ENCODE peak calls at places on chromosome 2, in ten cellular contexts. W is brain microvascular endothelial cell; A is neuronal stem cell; V is fibroblast of lung; G is breast epithelium; Z is psoas muscle; P is cardiac fibroblast; U is IMR-90; C is CD8-positive, alpha-beta memory T cell; S is uterus. Y is an unnamed sample.

GRCh38 chr2:203534486-203535077 is 519 bp downstream of the RAPH1 start:
- DNase-seq in W (peak), A (no peak), V (peak), G (peak), Z (no peak), P (peak), U (no peak), C (peak), S (no peak), Y (peak)

GRCh38 chr2:132651115-132652099 is 18.6 kb downstream of the LYPD1 start:
- DNase-seq in W (peak), A (no peak), V (peak), G (no peak), Z (no peak), P (peak), U (peak), C (no peak), S (no peak), Y (no peak)

GRCh38 chr2:71901466-71901865 is 246.2 kb downstream of the CYP26B1 start:
- DNase-seq in W (no peak), A (no peak), V (no peak), G (no peak), Z (no peak), P (no peak), U (no peak), C (no peak), S (no peak), Y (no peak)

GRCh38 chr2:42141687-42142475 is 27.3 kb upstream of the EML4 start:
- DNase-seq in W (peak), A (no peak), V (peak), G (no peak), Z (no peak), P (peak), U (peak), C (no peak), S (peak), Y (no peak)

GRCh38 chr2:26292646-26293045 is 47.9 kb downstream of the HADHB start:
- DNase-seq in W (peak), A (no peak), V (peak), G (no peak), Z (no peak), P (peak), U (peak), C (no peak), S (peak), Y (no peak)

GRCh38 chr2:15786003-15786654 is 154.2 kb upstream of the MYCN start:
- DNase-seq in W (no peak), A (no peak), V (no peak), G (no peak), Z (no peak), P (no peak), U (no peak), C (no peak), S (no peak), Y (no peak)

GRCh38 chr2:14941151-14941631 is 308.7 kb downstream of the LRATD1 start:
- DNase-seq in W (no peak), A (no peak), V (peak), G (no peak), Z (no peak), P (no peak), U (peak), C (no peak), S (no peak), Y (no peak)

GRCh38 chr2:288743-289361 is 961 bp upstream of the ALKAL2 start:
- DNase-seq in W (no peak), A (no peak), V (no peak), G (no peak), Z (no peak), P (no peak), U (no peak), C (no peak), S (peak), Y (no peak)

GRCh38 chr2:172198908-172199307 is 96.2 kb upstream of the DLX2 start:
- DNase-seq in W (no peak), A (no peak), V (no peak), G (no peak), Z (no peak), P (no peak), U (no peak), C (no peak), S (no peak), Y (no peak)

GRCh38 chr2:37321029-37321682 is 3.5 kb downstream of the PRKD3 start:
- DNase-seq in W (no peak), A (no peak), V (no peak), G (no peak), Z (no peak), P (no peak), U (no peak), C (no peak), S (no peak), Y (no peak)
- H3K4me3 ChIP-seq in W (no peak), A (no peak), V (no peak), G (no peak), Z (peak), P (no peak), U (no peak), C (no peak), S (no peak), Y (no peak)

DNA sequence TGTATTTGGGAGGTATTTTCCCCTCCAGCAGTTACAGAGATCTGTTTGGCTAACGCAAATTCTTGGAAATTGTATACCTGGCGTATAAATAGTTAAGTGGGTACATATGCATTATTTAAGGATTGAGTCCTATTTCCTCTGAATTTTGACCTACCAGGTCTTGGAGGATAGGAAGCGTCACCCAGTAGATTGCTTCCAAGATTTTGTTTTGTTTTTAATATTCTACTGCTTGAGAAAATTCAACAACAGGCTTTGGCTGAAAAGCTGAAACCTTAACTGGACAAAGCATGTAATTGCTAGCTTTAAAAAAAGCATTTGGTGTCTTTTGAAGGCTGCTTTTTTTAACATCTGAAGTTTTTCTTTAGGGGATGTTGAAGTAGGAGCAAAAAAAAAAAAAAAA is 150.1 kb downstream of the WDSUB1 start:
- DNase-seq in W (no peak), A (no peak), V (no peak), G (no peak), Z (no peak), P (no peak), U (no peak), C (no peak), S (no peak), Y (no peak)
- H3K4me3 ChIP-seq in W (no peak), A (no peak), V (peak), G (no peak), Z (no peak), P (no peak), U (peak), C (no peak), S (no peak), Y (no peak)

GRCh38 chr2:237581751-237582746 is 8.5 kb downstream of the RAB17 start:
- DNase-seq in W (peak), A (peak), V (peak), G (no peak), Z (peak), P (peak), U (peak), C (peak), S (peak), Y (peak)
- H3K4me3 ChIP-seq in W (peak), A (peak), V (no peak), G (peak), Z (peak), P (peak), U (no peak), C (no peak), S (no peak), Y (peak)

GRCh38 chr2:105403785-105404698 is 5.2 kb upstream of the FHL2 start:
- DNase-seq in W (peak), A (no peak), V (peak), G (no peak), Z (peak), P (peak), U (peak), C (no peak), S (peak), Y (no peak)

GRCh38 chr2:105403241-105403784 is 4.5 kb upstream of the FHL2 start:
- DNase-seq in W (no peak), A (no peak), V (no peak), G (no peak), Z (no peak), P (no peak), U (no peak), C (no peak), S (no peak), Y (no peak)

GRCh38 chr2:105404736-105405135 is 5.9 kb upstream of the FHL2 start:
- DNase-seq in W (no peak), A (no peak), V (no peak), G (no peak), Z (no peak), P (no peak), U (no peak), C (no peak), S (no peak), Y (no peak)

GRCh38 chr2:105406221-105406620 is 7.4 kb upstream of the FHL2 start:
- DNase-seq in W (peak), A (no peak), V (no peak), G (no peak), Z (no peak), P (peak), U (peak), C (no peak), S (no peak), Y (no peak)

DNA sequence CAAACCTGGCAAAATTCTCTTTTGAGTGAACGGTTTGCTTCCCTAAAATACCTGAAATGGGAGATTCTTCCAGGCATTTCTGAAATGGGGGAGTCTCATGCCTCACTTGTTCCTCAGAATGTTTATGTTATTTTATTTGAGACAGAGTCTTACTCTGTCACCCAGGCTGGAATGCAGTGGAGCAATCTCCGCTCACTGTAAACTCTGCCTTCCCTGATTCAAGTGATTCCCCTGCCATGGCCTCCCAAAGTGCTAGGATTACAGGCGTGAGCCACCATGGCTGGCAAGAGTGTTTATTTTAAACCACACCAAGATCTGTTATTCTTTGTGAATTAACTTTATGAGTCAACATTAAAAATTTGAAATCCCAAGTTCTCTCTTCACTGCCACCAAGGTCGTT is 6.4 kb upstream of the FHL2 start:
- DNase-seq in W (no peak), A (no peak), V (peak), G (no peak), Z (no peak), P (peak), U (peak), C (no peak), S (no peak), Y (no peak)
- H3K4me3 ChIP-seq in W (no peak), A (no peak), V (no peak), G (no peak), Z (no peak), P (no peak), U (no peak), C (no peak), S (no peak), Y (no peak)

GRCh38 chr2:174591740-174592139 is 5.9 kb downstream of the WIPF1 start:
- DNase-seq in W (no peak), A (no peak), V (no peak), G (no peak), Z (no peak), P (no peak), U (no peak), C (no peak), S (no peak), Y (no peak)

GRCh38 chr2:174590928-174591648 is 6.5 kb downstream of the WIPF1 start:
- DNase-seq in W (no peak), A (no peak), V (peak), G (no peak), Z (no peak), P (peak), U (peak), C (no peak), S (no peak), Y (no peak)

GRCh38 chr2:174588463-174588862 is 9.1 kb downstream of the WIPF1 start:
- DNase-seq in W (no peak), A (no peak), V (no peak), G (no peak), Z (no peak), P (no peak), U (no peak), C (no peak), S (peak), Y (no peak)

GRCh38 chr2:174589334-174589733 is 8.3 kb downstream of the WIPF1 start:
- DNase-seq in W (no peak), A (no peak), V (no peak), G (no peak), Z (no peak), P (no peak), U (no peak), C (no peak), S (no peak), Y (no peak)

GRCh38 chr2:174590346-174590745 is 7.3 kb downstream of the WIPF1 start:
- DNase-seq in W (no peak), A (no peak), V (no peak), G (no peak), Z (no peak), P (no peak), U (no peak), C (no peak), S (no peak), Y (no peak)
- H3K4me3 ChIP-seq in W (no peak), A (peak), V (no peak), G (no peak), Z (no peak), P (no peak), U (no peak), C (peak), S (no peak), Y (no peak)

GRCh38 chr2:43676322-43677050 is at the start of gene C1GALT1C1L:
- DNase-seq in W (peak), A (no peak), V (peak), G (peak), Z (peak), P (peak), U (peak), C (no peak), S (peak), Y (peak)
- H3K4me3 ChIP-seq in W (peak), A (no peak), V (peak), G (peak), Z (peak), P (peak), U (peak), C (peak), S (peak), Y (peak)

Y was measured in gastrocnemius medialis.